ENCODE peak calls at places on chromosomes 16 and 17, in nine cellular contexts. L is heart right ventricle; A is transverse colon; Q is Panc1; I is ascending aorta; B is effector memory CD4-positive, alpha-beta T cell; G is testis; K is cardiac muscle cell; V is tibial artery. N is an unnamed sample. For H3K4me1, the result is how much of the 10 kb centered on the place peaks cover.

GRCh38 chr17:67487506-67487905 is 110.4 kb downstream of the PITPNC1 start:
- DNase-seq in L (no peak), A (no peak), Q (no peak), I (no peak), B (no peak), G (no peak), K (no peak), V (no peak), N (no peak)

GRCh38 chr16:1210461-1210860 is 14.6 kb downstream of the TPSG1 start:
- DNase-seq in L (no peak), A (no peak), Q (no peak), I (no peak), B (no peak), G (no peak), K (no peak), V (no peak), N (no peak)

GRCh38 chr17:14352139-14352538 is 51.3 kb downstream of the HS3ST3B1 start:
- DNase-seq in L (no peak), A (no peak), Q (no peak), I (no peak), B (no peak), G (no peak), K (no peak), V (no peak), N (no peak)

GRCh38 chr17:59838196-59838911 is 54.4 kb downstream of the TUBD1 start:
- DNase-seq in L (no peak), A (no peak), Q (no peak), I (no peak), B (no peak), G (no peak), K (no peak), V (no peak), N (peak)

GRCh38 chr16:81318711-81319110 is 3.9 kb downstream of the GAN start:
- DNase-seq in L (no peak), A (no peak), Q (no peak), I (no peak), B (no peak), G (no peak), K (no peak), V (no peak), N (no peak)

GRCh38 chr17:6100891-6101290 is 30.7 kb downstream of the WSCD1 start:
- DNase-seq in L (no peak), A (no peak), Q (no peak), I (no peak), B (no peak), G (no peak), K (no peak), V (no peak), N (no peak)

GRCh38 chr16:50273382-50273690 is 7.0 kb downstream of the ADCY7 start:
- DNase-seq in L (no peak), A (no peak), Q (no peak), I (no peak), B (no peak), G (no peak), K (no peak), V (no peak), N (no peak)

GRCh38 chr16:27127293-27127692 is 60.6 kb downstream of the C16orf82 start:
- DNase-seq in L (no peak), A (no peak), Q (no peak), I (no peak), B (no peak), G (no peak), K (no peak), V (no peak), N (no peak)

GRCh38 chr16:71627631-71628236 is 1.8 kb downstream of the MARVELD3 start:
- DNase-seq in L (no peak), A (peak), Q (no peak), I (no peak), B (no peak), G (no peak), K (peak), V (no peak), N (peak)

GRCh38 chr17:17300624-17301568 is 2.3 kb upstream of the NT5M start:
- DNase-seq in L (peak), A (peak), Q (peak), I (no peak), B (peak), G (peak), K (peak), V (peak), N (peak)

GRCh38 chr16:16107839-16108238 is 115.5 kb downstream of the ABCC6 start:
- DNase-seq in L (no peak), A (no peak), Q (no peak), I (no peak), B (no peak), G (no peak), K (no peak), V (no peak), N (no peak)

GRCh38 chr17:10699861-10700260 is 2.5 kb downstream of the ADPRM start:
- DNase-seq in L (no peak), A (no peak), Q (no peak), I (no peak), B (no peak), G (no peak), K (no peak), V (no peak), N (no peak)

GRCh38 chr17:12231027-12231682 is 210.5 kb downstream of the MAP2K4 start:
- DNase-seq in L (no peak), A (no peak), Q (no peak), I (no peak), B (no peak), G (no peak), K (no peak), V (no peak), N (peak)

GRCh38 chr16:68382296-68382718 is 66.0 kb downstream of the SMPD3 start:
- DNase-seq in L (no peak), A (peak), Q (no peak), I (no peak), B (no peak), G (no peak), K (no peak), V (no peak), N (no peak)

GRCh38 chr17:81295031-81295677 is at the start of gene SLC38A10:
- DNase-seq in L (peak), A (peak), Q (no peak), I (peak), B (peak), G (peak), K (peak), V (peak), N (peak)

GRCh38 chr16:30084816-30085159 is 6.9 kb downstream of the TBX6 start:
- DNase-seq in L (no peak), A (no peak), Q (no peak), I (no peak), B (no peak), G (no peak), K (no peak), V (peak), N (no peak)

GRCh38 chr16:30085247-30085646 is 6.5 kb downstream of the TBX6 start:
- DNase-seq in L (no peak), A (no peak), Q (no peak), I (no peak), B (no peak), G (no peak), K (no peak), V (no peak), N (no peak)

GRCh38 chr16:30083216-30084055 is 7.6 kb downstream of the PPP4C start:
- DNase-seq in L (no peak), A (no peak), Q (no peak), I (no peak), B (no peak), G (no peak), K (no peak), V (no peak), N (no peak)

GRCh38 chr16:30085820-30086219 is 5.9 kb downstream of the TBX6 start:
- DNase-seq in L (no peak), A (no peak), Q (no peak), I (no peak), B (no peak), G (no peak), K (no peak), V (no peak), N (no peak)

DNA sequence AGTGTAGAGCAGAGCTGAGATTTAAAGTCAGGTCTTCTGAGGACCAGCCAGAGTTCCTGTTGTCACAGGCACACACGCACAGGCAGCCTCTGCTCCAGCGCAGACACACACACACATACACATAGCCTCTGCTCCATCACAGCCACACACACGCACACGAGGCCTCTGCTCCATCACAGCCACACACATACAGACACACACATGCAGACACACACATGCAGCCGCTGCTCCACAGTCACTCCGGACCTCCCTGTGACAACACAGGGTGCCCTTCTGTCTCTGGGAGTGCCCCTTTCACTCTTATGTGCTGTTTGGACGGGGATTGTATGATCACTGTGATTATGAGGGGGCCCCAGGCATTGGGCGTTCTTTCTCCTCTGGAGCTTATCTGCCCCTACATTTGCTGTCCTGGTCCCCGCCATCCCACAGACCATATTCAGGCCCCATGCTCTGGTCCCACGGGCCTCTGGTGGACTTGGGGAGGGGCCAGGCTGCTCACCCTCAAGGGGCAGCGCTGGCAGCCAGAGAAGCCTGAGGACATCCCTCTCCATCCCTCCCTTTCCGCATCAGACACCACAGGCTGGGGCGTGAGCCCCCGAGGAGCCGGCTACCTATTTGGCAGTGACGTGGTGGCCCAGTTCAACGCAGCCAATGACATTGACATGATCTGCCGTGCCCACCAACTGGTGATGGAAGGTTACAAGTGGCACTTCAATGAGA is 7.5 kb downstream of the TBX6 start:
- DNase-seq in L (no peak), A (no peak), Q (no peak), I (no peak), B (no peak), G (no peak), K (no peak), V (no peak), N (no peak)
- H3K27ac ChIP-seq in L (peak), A (no peak), Q (no peak), I (peak), B (no peak), G (no peak), K (no peak), V (no peak), N (no peak)

GRCh38 chr16:11088432-11088794 is 144.0 kb downstream of the CLEC16A start:
- DNase-seq in L (no peak), A (no peak), Q (no peak), I (no peak), B (no peak), G (no peak), K (no peak), V (no peak), N (no peak)
- H3K4me1 ChIP-seq in L (under half), A (under half), Q (under half), I (under half), B (under half), G (under half), K (under half), V (under half), N (under half)

DNA sequence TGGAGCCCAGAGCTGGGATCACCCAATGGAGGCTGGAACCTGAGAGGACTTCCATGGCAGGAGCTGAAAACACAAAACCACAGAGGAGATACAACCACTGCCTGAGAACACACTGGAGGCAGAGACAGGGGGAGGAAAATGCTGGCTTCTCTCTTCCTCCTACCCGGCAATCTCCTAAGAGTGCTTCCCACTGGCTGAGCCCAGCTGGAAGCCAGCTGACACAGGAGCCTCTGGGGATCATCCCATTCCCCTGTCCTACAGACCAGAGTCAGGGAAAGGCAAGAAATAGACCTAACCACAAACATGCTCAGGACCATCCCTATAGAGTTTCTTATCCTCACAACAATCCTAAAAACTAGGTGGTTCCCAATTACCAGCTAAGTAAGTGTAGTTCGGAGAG is 112.4 kb upstream of the CDH5 start:
- DNase-seq in L (peak), A (no peak), Q (no peak), I (no peak), B (no peak), G (no peak), K (no peak), V (no peak), N (no peak)
- H3K27ac ChIP-seq in L (no peak), A (no peak), Q (no peak), I (no peak), B (no peak), G (no peak), K (no peak), V (no peak), N (no peak)

GRCh38 chr17:76422860-76423259 is 30.1 kb downstream of the UBE2O start:
- DNase-seq in L (no peak), A (no peak), Q (no peak), I (no peak), B (no peak), G (no peak), K (no peak), V (no peak), N (no peak)
- H3K4me1 ChIP-seq in L (under half), A (under half), Q (under half), I (under half), B (under half), G (under half), K (under half), V (under half), N (under half)